ENCODE peak calls at places on chromosome 9, in eight cellular contexts. W is cerebellum; D is small intestine; Q is activated naive CD4-positive, alpha-beta T cell treated with anti-CD3 and anti-CD28 coated beads, Interleukin-2, amount 10 ng/mL, durations not matched to agents 7 days and 5 days; Y is colonic mucosa; N is NCI-H1048; C is GM06990; T is GM03348. Z is an unnamed sample.

GRCh38 chr9:7570107-7570720 is 229.4 kb downstream of the DMAC1 start:
- DNase-seq in W (no peak), D (peak), Q (peak), Y (peak), N (peak), C (peak), T (peak), Z (peak)

GRCh38 chr9:132615822-132616221 is 33.4 kb downstream of the BARHL1 start:
- DNase-seq in W (no peak), D (no peak), Q (no peak), Y (no peak), N (no peak), C (no peak), T (no peak), Z (no peak)

GRCh38 chr9:124280176-124280691 is 22.5 kb downstream of the NEK6 start:
- DNase-seq in W (no peak), D (no peak), Q (no peak), Y (no peak), N (no peak), C (no peak), T (peak), Z (no peak)

GRCh38 chr9:7237473-7238243 is 479.9 kb downstream of the KDM4C start:
- DNase-seq in W (no peak), D (no peak), Q (no peak), Y (no peak), N (no peak), C (no peak), T (peak), Z (no peak)

GRCh38 chr9:71760901-71761300 is 7.4 kb downstream of the CEMIP2 start:
- DNase-seq in W (no peak), D (peak), Q (no peak), Y (peak), N (no peak), C (no peak), T (no peak), Z (no peak)

GRCh38 chr9:113624721-113625120 is 161.2 kb downstream of the RGS3 start:
- DNase-seq in W (no peak), D (no peak), Q (no peak), Y (no peak), N (no peak), C (no peak), T (peak), Z (no peak)

GRCh38 chr9:98318041-98318790 is 62.8 kb upstream of the TBC1D2 start:
- DNase-seq in W (peak), D (no peak), Q (no peak), Y (no peak), N (no peak), C (no peak), T (no peak), Z (no peak)

GRCh38 chr9:117290306-117290705 is 124.6 kb downstream of the ASTN2 start:
- DNase-seq in W (no peak), D (no peak), Q (no peak), Y (no peak), N (no peak), C (no peak), T (no peak), Z (no peak)

GRCh38 chr9:93612796-93613154 is 36.4 kb downstream of the PHF2 start:
- DNase-seq in W (no peak), D (no peak), Q (no peak), Y (no peak), N (no peak), C (peak), T (no peak), Z (no peak)

GRCh38 chr9:3951266-3951665 is 348.6 kb downstream of the GLIS3 start:
- DNase-seq in W (no peak), D (no peak), Q (no peak), Y (no peak), N (no peak), C (no peak), T (no peak), Z (no peak)

GRCh38 chr9:8014987-8015682 is 215.6 kb upstream of the DMAC1 start:
- DNase-seq in W (no peak), D (no peak), Q (no peak), Y (no peak), N (no peak), C (no peak), T (no peak), Z (no peak)

GRCh38 chr9:103242486-103242885 is 247.4 kb downstream of the CYLC2 start:
- DNase-seq in W (no peak), D (no peak), Q (no peak), Y (no peak), N (no peak), C (no peak), T (no peak), Z (no peak)

GRCh38 chr9:19156805-19157204 is 29.5 kb upstream of the PLIN2 start:
- DNase-seq in W (no peak), D (no peak), Q (no peak), Y (no peak), N (no peak), C (no peak), T (peak), Z (no peak)

GRCh38 chr9:104961238-104961637 is 33.3 kb upstream of the ABCA1 start:
- DNase-seq in W (no peak), D (peak), Q (peak), Y (peak), N (no peak), C (peak), T (no peak), Z (peak)

GRCh38 chr9:98577446-98577845 is 131.3 kb downstream of the GABBR2 start:
- DNase-seq in W (no peak), D (peak), Q (no peak), Y (no peak), N (no peak), C (no peak), T (no peak), Z (no peak)

GRCh38 chr9:35696520-35697215 is 6.9 kb upstream of the TPM2 start:
- DNase-seq in W (peak), D (peak), Q (peak), Y (peak), N (no peak), C (no peak), T (peak), Z (peak)

GRCh38 chr9:137838576-137838975 is 39.0 kb upstream of the CACNA1B start:
- DNase-seq in W (no peak), D (no peak), Q (no peak), Y (no peak), N (no peak), C (no peak), T (no peak), Z (no peak)

GRCh38 chr9:70355801-70356200 is 58.7 kb downstream of the KLF9 start:
- DNase-seq in W (no peak), D (no peak), Q (no peak), Y (no peak), N (no peak), C (no peak), T (no peak), Z (no peak)

GRCh38 chr9:98536542-98537173 is 172.1 kb downstream of the GABBR2 start:
- DNase-seq in W (no peak), D (peak), Q (peak), Y (no peak), N (no peak), C (peak), T (no peak), Z (no peak)

GRCh38 chr9:30609713-30610112 is 1774.7 kb upstream of the ACO1 start:
- DNase-seq in W (no peak), D (no peak), Q (no peak), Y (no peak), N (no peak), C (no peak), T (no peak), Z (no peak)

GRCh38 chr9:121268598-121269029 is 652 bp downstream of the GSN start:
- DNase-seq in W (no peak), D (peak), Q (no peak), Y (no peak), N (no peak), C (no peak), T (no peak), Z (no peak)

GRCh38 chr9:69171049-69171448 is 3.0 kb upstream of the TJP2 start:
- DNase-seq in W (no peak), D (no peak), Q (no peak), Y (no peak), N (no peak), C (no peak), T (no peak), Z (no peak)

GRCh38 chr9:121201045-121201737 is 478 bp downstream of the RAB14 start:
- DNase-seq in W (no peak), D (peak), Q (peak), Y (peak), N (no peak), C (no peak), T (peak), Z (peak)

GRCh38 chr9:114551750-114552685 is 35.6 kb upstream of the ATP6V1G1 start:
- DNase-seq in W (no peak), D (peak), Q (no peak), Y (peak), N (no peak), C (no peak), T (peak), Z (no peak)

GRCh38 chr9:129458663-129459549 is 162.0 kb downstream of the C9orf50 start:
- DNase-seq in W (peak), D (no peak), Q (no peak), Y (peak), N (no peak), C (no peak), T (peak), Z (no peak)

GRCh38 chr9:128552153-128552743 is at the start of gene SPTAN1:
- DNase-seq in W (peak), D (peak), Q (peak), Y (peak), N (peak), C (peak), T (peak), Z (peak)

GRCh38 chr9:124290053-124290581 is 32.4 kb downstream of the NEK6 start:
- DNase-seq in W (no peak), D (no peak), Q (no peak), Y (no peak), N (no peak), C (peak), T (no peak), Z (no peak)

GRCh38 chr9:37994639-37995347 is 74.2 kb downstream of the SHB start:
- DNase-seq in W (no peak), D (peak), Q (peak), Y (peak), N (no peak), C (peak), T (peak), Z (no peak)

GRCh38 chr9:110936719-110937452 is 101.4 kb downstream of the LPAR1 start:
- DNase-seq in W (no peak), D (no peak), Q (no peak), Y (no peak), N (no peak), C (no peak), T (peak), Z (no peak)